ENCODE peak calls at places on chromosome 22, in five cellular contexts. H, I, Z, D and G are unnamed samples.

GRCh38 chr22:18068381-18068988 is 9.3 kb upstream of the PEX26 start:
- DNase-seq in D (no peak), Z (no peak), H (no peak), I (no peak), G (no peak)

GRCh38 chr22:43891360-43892182 is at the start of gene PNPLA5:
- DNase-seq in I (no peak), Z (no peak), D (no peak), H (peak; percentile 28), G (no peak)

GRCh38 chr22:45865561-45866397 is 111.2 kb downstream of the WNT7B start:
- DNase-seq in Z (no peak), I (peak; percentile 42), H (no peak), D (no peak), G (peak; percentile 45)

GRCh38 chr22:42892571-42893316 is 35.7 kb upstream of the ARFGAP3 start:
- DNase-seq in D (no peak), I (peak; percentile 87), H (no peak), Z (no peak), G (no peak)

GRCh38 chr22:44567846-44568493 is 69.9 kb upstream of the RTL6 start:
- DNase-seq in Z (no peak), D (peak; percentile 80), H (peak; percentile 13), I (no peak), G (peak; percentile 43)

GRCh38 chr22:49087716-49088660 is 739.7 kb downstream of the BRD1 start:
- DNase-seq in I (no peak), Z (no peak), H (no peak), D (no peak), G (no peak)

GRCh38 chr22:46300491-46300890 is 3.8 kb downstream of the GTSE1 start:
- DNase-seq in H (no peak), I (no peak), D (no peak), Z (no peak), G (no peak)

GRCh38 chr22:35900483-35901168 is 128.0 kb downstream of the RBFOX2 start:
- DNase-seq in I (no peak), D (no peak), H (peak; percentile 54), Z (no peak), G (no peak)

GRCh38 chr22:35310556-35311550 is 11.2 kb downstream of the TOM1 start:
- DNase-seq in I (peak; percentile 48), H (no peak), D (peak; percentile 67), Z (no peak), G (no peak)

GRCh38 chr22:38862375-38863329 is 9.4 kb downstream of the CBX6 start:
- DNase-seq in I (peak; percentile 72), H (no peak), D (no peak), Z (no peak), G (no peak)